ENCODE peak calls at places on chromosomes 2 and 18, in seven cellular contexts. One of them, this sample, is unnamed.

GRCh38 chr2:85653996-85654395 is 14.0 kb downstream of the SFTPB start:
- DNase-seq in astrocyte: no peak
- DNase-seq in neural crest cell: no peak
- DNase-seq in fibroblast of lung: no peak
- DNase-seq in omental fat pad: no peak
- DNase-seq in heart left ventricle: no peak
- DNase-seq in HFFc6: no peak
- DNase-seq in this sample: no peak

GRCh38 chr2:55231546-55232083 is 478 bp downstream of the CLHC1 start:
- DNase-seq in fibroblast of lung: peak; percentile 55
- DNase-seq in neural crest cell: no peak
- DNase-seq in astrocyte: peak; percentile 38
- DNase-seq in HFFc6: no peak
- DNase-seq in omental fat pad: no peak
- DNase-seq in heart left ventricle: no peak
- DNase-seq in this sample: peak; percentile 21

GRCh38 chr2:220959391-220959802 is 612.7 kb downstream of the EPHA4 start:
- DNase-seq in fibroblast of lung: peak; percentile 57
- DNase-seq in HFFc6: no peak
- DNase-seq in astrocyte: no peak
- DNase-seq in neural crest cell: no peak
- DNase-seq in omental fat pad: no peak
- DNase-seq in heart left ventricle: peak; percentile 41
- DNase-seq in this sample: no peak

GRCh38 chr2:112254466-112255240 is at the start of gene ZC3H8:
- DNase-seq in neural crest cell: peak; percentile 91
- DNase-seq in fibroblast of lung: peak; percentile 81
- DNase-seq in astrocyte: peak; percentile 51
- DNase-seq in HFFc6: peak; percentile 82
- DNase-seq in heart left ventricle: peak; percentile 93
- DNase-seq in omental fat pad: peak; percentile 78
- DNase-seq in this sample: peak; percentile 80

GRCh38 chr2:112727276-112728028 is 6.6 kb downstream of the NT5DC4 start:
- DNase-seq in heart left ventricle: no peak
- DNase-seq in omental fat pad: no peak
- DNase-seq in astrocyte: no peak
- DNase-seq in neural crest cell: no peak
- DNase-seq in fibroblast of lung: no peak
- DNase-seq in HFFc6: no peak
- DNase-seq in this sample: no peak

GRCh38 chr2:32553829-32554432 is 73.9 kb upstream of the TTC27 start:
- DNase-seq in neural crest cell: no peak
- DNase-seq in fibroblast of lung: peak; percentile 75
- DNase-seq in omental fat pad: no peak
- DNase-seq in heart left ventricle: no peak
- DNase-seq in astrocyte: peak; percentile 22
- DNase-seq in HFFc6: peak; percentile 13
- DNase-seq in this sample: peak; percentile 74

GRCh38 chr2:57869763-57870344 is 176.8 kb upstream of the VRK2 start:
- DNase-seq in astrocyte: no peak
- DNase-seq in heart left ventricle: no peak
- DNase-seq in HFFc6: no peak
- DNase-seq in fibroblast of lung: no peak
- DNase-seq in neural crest cell: no peak
- DNase-seq in omental fat pad: no peak
- DNase-seq in this sample: no peak

GRCh38 chr2:25567406-25567805 is 106.0 kb downstream of the DTNB start:
- DNase-seq in fibroblast of lung: peak; percentile 63
- DNase-seq in omental fat pad: no peak
- DNase-seq in HFFc6: peak; percentile 48
- DNase-seq in neural crest cell: no peak
- DNase-seq in astrocyte: peak; percentile 38
- DNase-seq in heart left ventricle: no peak
- DNase-seq in this sample: peak; percentile 83

GRCh38 chr2:236636714-236637485 is 67.3 kb downstream of the ACKR3 start:
- DNase-seq in heart left ventricle: no peak
- DNase-seq in HFFc6: no peak
- DNase-seq in neural crest cell: no peak
- DNase-seq in omental fat pad: no peak
- DNase-seq in fibroblast of lung: no peak
- DNase-seq in astrocyte: no peak
- DNase-seq in this sample: no peak

GRCh38 chr2:1940660-1941059 is 196.3 kb upstream of the PXDN start:
- DNase-seq in neural crest cell: no peak
- DNase-seq in astrocyte: peak; percentile 42
- DNase-seq in heart left ventricle: peak; percentile 48
- DNase-seq in omental fat pad: no peak
- DNase-seq in HFFc6: no peak
- DNase-seq in fibroblast of lung: no peak
- DNase-seq in this sample: no peak

GRCh38 chr18:13290856-13291271 is 72.3 kb downstream of the LDLRAD4 start:
- DNase-seq in omental fat pad: no peak
- DNase-seq in heart left ventricle: no peak
- DNase-seq in HFFc6: no peak
- DNase-seq in astrocyte: no peak
- DNase-seq in fibroblast of lung: no peak
- DNase-seq in neural crest cell: no peak
- DNase-seq in this sample: no peak

GRCh38 chr2:2747797-2748301 is 416.8 kb upstream of the MYT1L start:
- DNase-seq in heart left ventricle: no peak
- DNase-seq in astrocyte: no peak
- DNase-seq in omental fat pad: no peak
- DNase-seq in neural crest cell: no peak
- DNase-seq in HFFc6: no peak
- DNase-seq in fibroblast of lung: no peak
- DNase-seq in this sample: no peak

GRCh38 chr2:168348076-168348475 is 100.7 kb upstream of the STK39 start:
- DNase-seq in astrocyte: peak; percentile 15
- DNase-seq in heart left ventricle: no peak
- DNase-seq in HFFc6: peak; percentile 21
- DNase-seq in neural crest cell: no peak
- DNase-seq in fibroblast of lung: peak; percentile 46
- DNase-seq in omental fat pad: no peak
- DNase-seq in this sample: peak; percentile 22

GRCh38 chr2:162164802-162165201 is 12.8 kb upstream of the GCG start:
- DNase-seq in fibroblast of lung: peak; percentile 32
- DNase-seq in omental fat pad: no peak
- DNase-seq in HFFc6: no peak
- DNase-seq in neural crest cell: no peak
- DNase-seq in astrocyte: peak; percentile 27
- DNase-seq in heart left ventricle: no peak
- DNase-seq in this sample: peak; percentile 38

GRCh38 chr2:217816396-217816869 is 186.4 kb downstream of the TNS1 start:
- DNase-seq in astrocyte: no peak
- DNase-seq in omental fat pad: no peak
- DNase-seq in fibroblast of lung: peak; percentile 42
- DNase-seq in HFFc6: no peak
- DNase-seq in neural crest cell: no peak
- DNase-seq in heart left ventricle: peak; percentile 84
- DNase-seq in this sample: no peak

GRCh38 chr2:54657664-54658083 is 65.8 kb upstream of the EML6 start:
- DNase-seq in omental fat pad: no peak
- DNase-seq in astrocyte: no peak
- DNase-seq in heart left ventricle: no peak
- DNase-seq in neural crest cell: peak; percentile 45
- DNase-seq in fibroblast of lung: peak; percentile 47
- DNase-seq in HFFc6: peak; percentile 37
- DNase-seq in this sample: peak; percentile 58

GRCh38 chr2:26602575-26602974 is 38.6 kb downstream of the CIB4 start:
- DNase-seq in HFFc6: no peak
- DNase-seq in omental fat pad: no peak
- DNase-seq in astrocyte: no peak
- DNase-seq in heart left ventricle: no peak
- DNase-seq in fibroblast of lung: no peak
- DNase-seq in neural crest cell: no peak
- DNase-seq in this sample: no peak

GRCh38 chr2:202237787-202238233 is 587 bp downstream of the SUMO1 start:
- DNase-seq in omental fat pad: no peak
- DNase-seq in heart left ventricle: peak; percentile 27
- DNase-seq in HFFc6: peak; percentile 55
- DNase-seq in astrocyte: peak; percentile 50
- DNase-seq in neural crest cell: peak; percentile 35
- DNase-seq in fibroblast of lung: peak; percentile 38
- DNase-seq in this sample: peak; percentile 52

GRCh38 chr2:152408260-152408659 is 73.3 kb downstream of the FMNL2 start:
- DNase-seq in omental fat pad: no peak
- DNase-seq in astrocyte: no peak
- DNase-seq in HFFc6: no peak
- DNase-seq in fibroblast of lung: no peak
- DNase-seq in heart left ventricle: no peak
- DNase-seq in neural crest cell: no peak
- DNase-seq in this sample: no peak

GRCh38 chr2:152407806-152408205 is 72.8 kb downstream of the FMNL2 start:
- DNase-seq in neural crest cell: no peak
- DNase-seq in omental fat pad: no peak
- DNase-seq in fibroblast of lung: no peak
- DNase-seq in HFFc6: no peak
- DNase-seq in heart left ventricle: no peak
- DNase-seq in astrocyte: no peak
- DNase-seq in this sample: no peak

GRCh38 chr2:152406836-152407161 is 71.8 kb downstream of the FMNL2 start:
- DNase-seq in omental fat pad: no peak
- DNase-seq in fibroblast of lung: no peak
- DNase-seq in HFFc6: no peak
- DNase-seq in neural crest cell: no peak
- DNase-seq in astrocyte: no peak
- DNase-seq in heart left ventricle: no peak
- DNase-seq in this sample: no peak

GRCh38 chr2:152406119-152406835 is 71.3 kb downstream of the FMNL2 start:
- DNase-seq in omental fat pad: no peak
- DNase-seq in heart left ventricle: no peak
- DNase-seq in neural crest cell: no peak
- DNase-seq in fibroblast of lung: no peak
- DNase-seq in HFFc6: no peak
- DNase-seq in astrocyte: no peak
- DNase-seq in this sample: no peak

DNA sequence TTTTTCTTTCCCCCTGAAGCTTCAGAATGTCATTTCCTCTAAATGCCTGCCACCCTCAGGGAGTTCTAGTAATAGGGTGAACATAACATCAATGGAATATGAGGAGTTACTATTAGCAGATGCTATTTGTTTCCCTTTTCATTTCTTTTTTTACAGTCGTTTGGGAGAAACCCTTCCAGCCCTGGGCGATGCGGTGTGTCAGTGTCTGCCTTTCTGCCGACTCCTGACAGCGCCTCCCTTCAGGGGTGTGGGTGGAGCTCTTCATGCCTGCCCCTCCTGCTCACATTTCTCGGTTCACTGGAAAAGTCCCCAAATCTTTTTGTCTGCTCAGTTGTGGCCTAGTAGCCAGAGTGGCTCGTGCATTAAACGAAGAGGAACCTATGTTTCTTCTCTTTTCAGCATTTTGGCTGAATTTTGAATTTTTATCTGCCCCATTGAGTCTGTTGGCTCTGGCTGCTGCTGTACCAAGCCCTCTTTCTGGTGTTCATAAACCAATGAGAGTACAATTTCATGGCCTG is 72.3 kb downstream of the FMNL2 start:
- DNase-seq in omental fat pad: no peak
- DNase-seq in heart left ventricle: peak; percentile 45
- DNase-seq in neural crest cell: peak; percentile 32
- DNase-seq in astrocyte: peak; percentile 42
- DNase-seq in HFFc6: peak; percentile 55
- DNase-seq in fibroblast of lung: peak; percentile 35
- DNase-seq in this sample: peak; percentile 66
- TF ChIP-seq CTCF in omental fat pad: no peak
- TF ChIP-seq CTCF in heart left ventricle: no peak
- TF ChIP-seq CTCF in neural crest cell: no peak
- TF ChIP-seq CTCF in astrocyte: no peak
- TF ChIP-seq CTCF in HFFc6: peak; percentile 23
- TF ChIP-seq CTCF in fibroblast of lung: no peak
- TF ChIP-seq CTCF in this sample: no peak

GRCh38 chr2:157032019-157032418 is 225.5 kb upstream of the GALNT5 start:
- DNase-seq in astrocyte: peak; percentile 96
- DNase-seq in fibroblast of lung: peak; percentile 95
- DNase-seq in neural crest cell: no peak
- DNase-seq in omental fat pad: no peak
- DNase-seq in heart left ventricle: no peak
- DNase-seq in HFFc6: peak; percentile 93
- DNase-seq in this sample: peak; percentile 93
- TF ChIP-seq CTCF in astrocyte: no peak
- TF ChIP-seq CTCF in fibroblast of lung: no peak
- TF ChIP-seq CTCF in neural crest cell: no peak
- TF ChIP-seq CTCF in omental fat pad: no peak
- TF ChIP-seq CTCF in heart left ventricle: no peak
- TF ChIP-seq CTCF in HFFc6: no peak
- TF ChIP-seq CTCF in this sample: no peak

GRCh38 chr2:105909215-105909614 is 164.5 kb downstream of the NCK2 start:
- DNase-seq in omental fat pad: no peak
- DNase-seq in neural crest cell: no peak
- DNase-seq in HFFc6: no peak
- DNase-seq in fibroblast of lung: no peak
- DNase-seq in heart left ventricle: peak; percentile 37
- DNase-seq in astrocyte: no peak
- DNase-seq in this sample: no peak

GRCh38 chr2:105910497-105911238 is 166.0 kb downstream of the NCK2 start:
- DNase-seq in HFFc6: no peak
- DNase-seq in astrocyte: no peak
- DNase-seq in heart left ventricle: no peak
- DNase-seq in fibroblast of lung: no peak
- DNase-seq in omental fat pad: no peak
- DNase-seq in neural crest cell: no peak
- DNase-seq in this sample: no peak

GRCh38 chr2:105904938-105905337 is 160.2 kb downstream of the NCK2 start:
- DNase-seq in astrocyte: no peak
- DNase-seq in omental fat pad: no peak
- DNase-seq in heart left ventricle: no peak
- DNase-seq in HFFc6: no peak
- DNase-seq in neural crest cell: no peak
- DNase-seq in fibroblast of lung: no peak
- DNase-seq in this sample: no peak

GRCh38 chr2:105906481-105906880 is 161.8 kb downstream of the NCK2 start:
- DNase-seq in fibroblast of lung: no peak
- DNase-seq in heart left ventricle: no peak
- DNase-seq in neural crest cell: no peak
- DNase-seq in omental fat pad: no peak
- DNase-seq in HFFc6: no peak
- DNase-seq in astrocyte: no peak
- DNase-seq in this sample: no peak

DNA sequence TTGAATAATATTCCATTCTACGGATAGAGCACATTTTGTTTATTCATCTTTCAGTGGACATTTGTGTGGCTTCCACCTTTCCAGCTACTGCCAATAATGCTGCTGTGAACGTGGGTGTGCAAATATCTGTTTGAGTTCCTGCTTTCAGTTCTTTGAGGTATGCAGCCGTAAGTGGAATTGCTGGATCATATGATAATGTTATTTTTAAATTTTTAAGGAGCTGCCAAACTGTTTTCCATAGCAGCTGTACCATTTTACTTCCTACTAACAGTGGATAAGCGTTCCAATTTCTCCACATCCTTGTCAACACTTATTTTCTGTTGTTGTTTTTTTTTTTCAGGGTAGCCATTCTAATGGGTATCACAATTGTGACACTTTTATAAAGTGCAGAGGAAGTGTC is 162.4 kb downstream of the NCK2 start:
- DNase-seq in astrocyte: no peak
- DNase-seq in neural crest cell: no peak
- DNase-seq in fibroblast of lung: no peak
- DNase-seq in heart left ventricle: no peak
- DNase-seq in omental fat pad: no peak
- DNase-seq in HFFc6: no peak
- DNase-seq in this sample: no peak
- TF ChIP-seq CTCF in astrocyte: no peak
- TF ChIP-seq CTCF in neural crest cell: no peak
- TF ChIP-seq CTCF in fibroblast of lung: no peak
- TF ChIP-seq CTCF in heart left ventricle: no peak
- TF ChIP-seq CTCF in omental fat pad: no peak
- TF ChIP-seq CTCF in HFFc6: no peak
- TF ChIP-seq CTCF in this sample: no peak

GRCh38 chr2:216059233-216059834 is 22.3 kb downstream of the PECR start:
- DNase-seq in heart left ventricle: no peak
- DNase-seq in HFFc6: no peak
- DNase-seq in fibroblast of lung: no peak
- DNase-seq in astrocyte: no peak
- DNase-seq in neural crest cell: no peak
- DNase-seq in omental fat pad: no peak
- DNase-seq in this sample: no peak
- TF ChIP-seq CTCF in heart left ventricle: no peak
- TF ChIP-seq CTCF in HFFc6: peak; percentile 56
- TF ChIP-seq CTCF in fibroblast of lung: no peak
- TF ChIP-seq CTCF in astrocyte: peak; percentile 21
- TF ChIP-seq CTCF in neural crest cell: peak; percentile 42
- TF ChIP-seq CTCF in omental fat pad: no peak
- TF ChIP-seq CTCF in this sample: peak; percentile 25

This sample was measured in fibroblast of the aortic adventitia.